ENCODE peak calls at places on chromosome 2, in nine cellular contexts. Q is breast epithelium, U is foreskin fibroblast, R is AG04449, L is GM23338, G is HFF-Myc, D is MCF 10A, N is BE2C, V is suprapubic skin. S is an unnamed sample.

GRCh38 chr2:171084128-171084527 is 76.6 kb downstream of the TLK1 start:
- DNase-seq in Q (no peak), N (no peak), U (no peak), R (no peak), G (no peak), L (no peak), V (no peak), D (no peak), S (no peak)

GRCh38 chr2:144749188-144749587 is 229.3 kb upstream of the ZEB2 start:
- DNase-seq in L (no peak), D (no peak), R (no peak), Q (no peak), V (no peak), N (no peak), U (no peak), G (no peak), S (no peak)

GRCh38 chr2:82139979-82140611 is 1835.5 kb upstream of the LRRTM1 start:
- DNase-seq in L (no peak), N (no peak), U (no peak), R (no peak), D (no peak), V (no peak), Q (no peak), G (no peak), S (no peak)

GRCh38 chr2:27164960-27165763 is 16.4 kb downstream of the TCF23 start:
- DNase-seq in Q (no peak), G (no peak), L (no peak), N (no peak), V (peak), R (no peak), D (no peak), U (no peak), S (no peak)

GRCh38 chr2:83196225-83196624 is 1262.9 kb downstream of the SUCLG1 start:
- DNase-seq in Q (no peak), N (no peak), R (peak), G (peak), D (peak), U (peak), V (no peak), L (peak), S (no peak)

GRCh38 chr2:206713770-206714169 is 4.4 kb downstream of the DYTN start:
- DNase-seq in U (no peak), Q (no peak), R (no peak), V (no peak), D (no peak), L (no peak), G (no peak), N (no peak), S (no peak)

GRCh38 chr2:100394111-100394641 is 23.3 kb downstream of the CHST10 start:
- DNase-seq in G (no peak), L (no peak), V (no peak), N (peak), Q (no peak), D (no peak), R (no peak), U (no peak), S (peak)

GRCh38 chr2:60519259-60519863 is 34.1 kb downstream of the BCL11A start:
- DNase-seq in N (no peak), V (no peak), D (no peak), L (no peak), G (no peak), R (no peak), U (peak), Q (no peak), S (no peak)

GRCh38 chr2:3442185-3442584 is 62.7 kb downstream of the TRAPPC12 start:
- DNase-seq in D (no peak), G (no peak), N (no peak), R (no peak), L (no peak), U (no peak), V (no peak), Q (no peak), S (no peak)

GRCh38 chr2:46915281-46915810 is at the start of gene MCFD2:
- DNase-seq in V (peak), R (no peak), Q (no peak), G (no peak), L (no peak), D (peak), N (peak), U (no peak), S (no peak)

GRCh38 chr2:240601061-240601830 is 14.7 kb downstream of the CAPN10 start:
- DNase-seq in N (peak), G (no peak), Q (no peak), V (peak), L (no peak), U (no peak), R (no peak), D (no peak), S (no peak)

GRCh38 chr2:68911246-68911645 is 40.0 kb upstream of the BMP10 start:
- DNase-seq in Q (no peak), D (no peak), G (no peak), V (no peak), U (no peak), R (no peak), L (peak), N (no peak), S (no peak)

GRCh38 chr2:215594766-215595165 is 158.9 kb upstream of the FN1 start:
- DNase-seq in U (peak), R (no peak), V (no peak), D (peak), N (no peak), Q (no peak), G (no peak), L (no peak), S (no peak)

GRCh38 chr2:226551522-226552250 is 247.9 kb downstream of the IRS1 start:
- DNase-seq in D (no peak), V (no peak), R (no peak), N (no peak), U (no peak), Q (no peak), G (no peak), L (no peak), S (no peak)

GRCh38 chr2:191274404-191274803 is 29.2 kb downstream of the MYO1B start:
- DNase-seq in V (no peak), G (no peak), Q (no peak), R (no peak), L (no peak), N (no peak), D (no peak), U (no peak), S (no peak)

GRCh38 chr2:172109670-172110421 is 7.1 kb upstream of the DLX2 start:
- DNase-seq in D (no peak), L (peak), N (no peak), R (no peak), U (no peak), Q (no peak), G (no peak), V (no peak), S (no peak)

GRCh38 chr2:172116107-172116506 is 13.4 kb upstream of the DLX2 start:
- DNase-seq in U (no peak), Q (no peak), G (no peak), L (no peak), R (no peak), N (no peak), D (no peak), V (no peak), S (no peak)

GRCh38 chr2:172114579-172114978 is 11.9 kb upstream of the DLX2 start:
- DNase-seq in R (no peak), L (no peak), V (no peak), D (no peak), U (no peak), N (no peak), G (no peak), Q (no peak), S (no peak)

GRCh38 chr2:172109256-172109655 is 6.6 kb upstream of the DLX2 start:
- DNase-seq in R (no peak), V (no peak), Q (no peak), N (no peak), L (peak), D (no peak), U (no peak), G (no peak), S (no peak)

GRCh38 chr2:172113617-172114016 is 10.9 kb upstream of the DLX2 start:
- DNase-seq in N (no peak), V (no peak), U (no peak), L (peak), Q (no peak), D (peak), R (no peak), G (no peak), S (no peak)
- TF ChIP-seq CTCF in N (peak), V (no peak), U (peak), L (peak), Q (no peak), D (no peak), R (peak), G (peak), S (no peak)

DNA sequence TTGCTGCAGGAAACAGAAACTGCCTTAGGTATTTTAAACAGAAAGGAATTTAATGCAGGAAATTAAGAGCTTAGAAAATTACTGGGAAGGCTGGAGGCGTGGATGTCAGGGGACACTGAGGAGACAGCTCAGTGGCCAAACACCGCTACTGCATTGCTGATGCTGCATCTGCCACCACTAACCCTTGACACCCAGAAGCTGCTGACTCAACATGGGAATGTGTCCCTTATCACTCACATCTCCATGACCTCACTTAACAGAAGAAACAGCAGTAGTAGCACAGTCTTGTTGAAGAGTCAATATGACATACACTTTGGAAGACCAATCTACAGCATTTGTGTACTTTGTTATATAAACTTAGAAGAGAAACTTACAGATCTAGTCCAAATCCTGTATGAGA is 906.1 kb downstream of the SLC4A3 start:
- DNase-seq in U (peak), V (no peak), D (peak), L (peak), G (peak), Q (no peak), N (no peak), R (no peak), S (no peak)
- TF ChIP-seq CTCF in U (peak), V (no peak), D (no peak), L (peak), G (peak), Q (no peak), N (peak), R (peak), S (no peak)

GRCh38 chr2:96142217-96143113 is 2.8 kb downstream of the DUSP2 start:
- DNase-seq in U (no peak), N (no peak), V (no peak), R (no peak), Q (no peak), D (no peak), L (peak), G (no peak), S (peak)
- TF ChIP-seq CTCF in U (no peak), N (no peak), V (no peak), R (no peak), Q (no peak), D (no peak), L (peak), G (no peak), S (no peak)

GRCh38 chr2:174074831-174075230 is 109.7 kb upstream of the SP3 start:
- DNase-seq in N (no peak), Q (no peak), V (no peak), L (no peak), U (no peak), G (no peak), D (no peak), R (no peak), S (no peak)
- TF ChIP-seq CTCF in N (no peak), Q (no peak), V (no peak), L (no peak), U (no peak), G (no peak), D (no peak), R (no peak), S (no peak)

S was measured in activated B cell treated with CpG ODN at 0.5 μM for 24 hours.